ENCODE peak calls at places on chromosome 12, in ten cellular contexts. One of them, this sample, is unnamed.
A peak's percentile ranks its signal among the peaks of the same experiment; 100 is the strongest.

GRCh38 chr12:116164976-116165425 is 112.5 kb downstream of the MED13L start:
- DNase-seq in activated T-cell treated with anti-CD3 and anti-CD28 coated beads, Interleukin-2, amount 50 U/mL, for 48 hours: no peak
- DNase-seq in mucosa of gallbladder: no peak
- DNase-seq in NCI-H1694: no peak
- DNase-seq in hypothalamus: no peak
- DNase-seq in HCT116: peak; percentile 44
- DNase-seq in stimulated activated CD4-positive, alpha-beta T cell treated with anti-CD3 and anti-CD28 coated beads, Interleukin-4, amount 100 ng/mL, for 4 hours: no peak
- DNase-seq in KG1: no peak
- DNase-seq in CD4-positive, alpha-beta memory T cell: no peak
- DNase-seq in Ammon's horn: no peak
- DNase-seq in this sample: no peak

GRCh38 chr12:70549340-70550179 is 87.7 kb downstream of the PTPRB start:
- DNase-seq in CD4-positive, alpha-beta memory T cell: no peak
- DNase-seq in mucosa of gallbladder: no peak
- DNase-seq in NCI-H1694: no peak
- DNase-seq in HCT116: no peak
- DNase-seq in KG1: no peak
- DNase-seq in activated T-cell treated with anti-CD3 and anti-CD28 coated beads, Interleukin-2, amount 50 U/mL, for 48 hours: no peak
- DNase-seq in Ammon's horn: no peak
- DNase-seq in stimulated activated CD4-positive, alpha-beta T cell treated with anti-CD3 and anti-CD28 coated beads, Interleukin-4, amount 100 ng/mL, for 4 hours: no peak
- DNase-seq in hypothalamus: no peak
- DNase-seq in this sample: no peak

GRCh38 chr12:126899926-126900792 is 1366.8 kb upstream of the TMEM132C start:
- DNase-seq in CD4-positive, alpha-beta memory T cell: no peak
- DNase-seq in KG1: no peak
- DNase-seq in Ammon's horn: no peak
- DNase-seq in hypothalamus: no peak
- DNase-seq in HCT116: no peak
- DNase-seq in stimulated activated CD4-positive, alpha-beta T cell treated with anti-CD3 and anti-CD28 coated beads, Interleukin-4, amount 100 ng/mL, for 4 hours: no peak
- DNase-seq in activated T-cell treated with anti-CD3 and anti-CD28 coated beads, Interleukin-2, amount 50 U/mL, for 48 hours: no peak
- DNase-seq in mucosa of gallbladder: no peak
- DNase-seq in NCI-H1694: no peak
- DNase-seq in this sample: no peak

GRCh38 chr12:76240281-76240680 is 107.9 kb downstream of the BBS10 start:
- DNase-seq in KG1: no peak
- DNase-seq in CD4-positive, alpha-beta memory T cell: no peak
- DNase-seq in mucosa of gallbladder: no peak
- DNase-seq in HCT116: no peak
- DNase-seq in hypothalamus: no peak
- DNase-seq in activated T-cell treated with anti-CD3 and anti-CD28 coated beads, Interleukin-2, amount 50 U/mL, for 48 hours: no peak
- DNase-seq in Ammon's horn: no peak
- DNase-seq in stimulated activated CD4-positive, alpha-beta T cell treated with anti-CD3 and anti-CD28 coated beads, Interleukin-4, amount 100 ng/mL, for 4 hours: no peak
- DNase-seq in NCI-H1694: no peak
- DNase-seq in this sample: no peak

GRCh38 chr12:53325539-53326061 is 4.2 kb upstream of the AAAS start:
- DNase-seq in CD4-positive, alpha-beta memory T cell: no peak
- DNase-seq in activated T-cell treated with anti-CD3 and anti-CD28 coated beads, Interleukin-2, amount 50 U/mL, for 48 hours: peak; percentile 56
- DNase-seq in Ammon's horn: peak; percentile 91
- DNase-seq in mucosa of gallbladder: peak; percentile 14
- DNase-seq in hypothalamus: peak; percentile 90
- DNase-seq in NCI-H1694: no peak
- DNase-seq in HCT116: no peak
- DNase-seq in stimulated activated CD4-positive, alpha-beta T cell treated with anti-CD3 and anti-CD28 coated beads, Interleukin-4, amount 100 ng/mL, for 4 hours: no peak
- DNase-seq in KG1: no peak
- DNase-seq in this sample: no peak

GRCh38 chr12:62767506-62767905 is 167.4 kb downstream of the PPM1H start:
- DNase-seq in CD4-positive, alpha-beta memory T cell: no peak
- DNase-seq in KG1: no peak
- DNase-seq in NCI-H1694: no peak
- DNase-seq in activated T-cell treated with anti-CD3 and anti-CD28 coated beads, Interleukin-2, amount 50 U/mL, for 48 hours: no peak
- DNase-seq in HCT116: no peak
- DNase-seq in hypothalamus: no peak
- DNase-seq in stimulated activated CD4-positive, alpha-beta T cell treated with anti-CD3 and anti-CD28 coated beads, Interleukin-4, amount 100 ng/mL, for 4 hours: no peak
- DNase-seq in Ammon's horn: peak; percentile 38
- DNase-seq in mucosa of gallbladder: no peak
- DNase-seq in this sample: no peak

GRCh38 chr12:124122722-124123121 is 149.7 kb downstream of the ZNF664 start:
- DNase-seq in hypothalamus: no peak
- DNase-seq in stimulated activated CD4-positive, alpha-beta T cell treated with anti-CD3 and anti-CD28 coated beads, Interleukin-4, amount 100 ng/mL, for 4 hours: no peak
- DNase-seq in NCI-H1694: no peak
- DNase-seq in mucosa of gallbladder: no peak
- DNase-seq in HCT116: no peak
- DNase-seq in activated T-cell treated with anti-CD3 and anti-CD28 coated beads, Interleukin-2, amount 50 U/mL, for 48 hours: no peak
- DNase-seq in KG1: no peak
- DNase-seq in Ammon's horn: no peak
- DNase-seq in CD4-positive, alpha-beta memory T cell: no peak
- DNase-seq in this sample: no peak

GRCh38 chr12:47276253-47277070 is 196.7 kb upstream of the AMIGO2 start:
- DNase-seq in KG1: no peak
- DNase-seq in CD4-positive, alpha-beta memory T cell: peak; percentile 85
- DNase-seq in HCT116: no peak
- DNase-seq in NCI-H1694: no peak
- DNase-seq in mucosa of gallbladder: peak; percentile 70
- DNase-seq in hypothalamus: no peak
- DNase-seq in stimulated activated CD4-positive, alpha-beta T cell treated with anti-CD3 and anti-CD28 coated beads, Interleukin-4, amount 100 ng/mL, for 4 hours: peak; percentile 59
- DNase-seq in Ammon's horn: peak; percentile 33
- DNase-seq in activated T-cell treated with anti-CD3 and anti-CD28 coated beads, Interleukin-2, amount 50 U/mL, for 48 hours: peak; percentile 53
- DNase-seq in this sample: peak; percentile 64

GRCh38 chr12:34288963-34289345 is 266.7 kb downstream of the ALG10 start:
- DNase-seq in NCI-H1694: no peak
- DNase-seq in activated T-cell treated with anti-CD3 and anti-CD28 coated beads, Interleukin-2, amount 50 U/mL, for 48 hours: no peak
- DNase-seq in hypothalamus: no peak
- DNase-seq in CD4-positive, alpha-beta memory T cell: no peak
- DNase-seq in Ammon's horn: no peak
- DNase-seq in HCT116: no peak
- DNase-seq in mucosa of gallbladder: no peak
- DNase-seq in KG1: no peak
- DNase-seq in stimulated activated CD4-positive, alpha-beta T cell treated with anti-CD3 and anti-CD28 coated beads, Interleukin-4, amount 100 ng/mL, for 4 hours: no peak
- DNase-seq in this sample: peak; percentile 18

GRCh38 chr12:131471946-131472732 is 238.8 kb upstream of the SFSWAP start:
- DNase-seq in Ammon's horn: no peak
- DNase-seq in KG1: no peak
- DNase-seq in stimulated activated CD4-positive, alpha-beta T cell treated with anti-CD3 and anti-CD28 coated beads, Interleukin-4, amount 100 ng/mL, for 4 hours: no peak
- DNase-seq in NCI-H1694: no peak
- DNase-seq in CD4-positive, alpha-beta memory T cell: no peak
- DNase-seq in HCT116: no peak
- DNase-seq in hypothalamus: no peak
- DNase-seq in activated T-cell treated with anti-CD3 and anti-CD28 coated beads, Interleukin-2, amount 50 U/mL, for 48 hours: no peak
- DNase-seq in mucosa of gallbladder: no peak
- DNase-seq in this sample: no peak

GRCh38 chr12:76195920-76196319 is 111.4 kb upstream of the NAP1L1 start:
- DNase-seq in HCT116: no peak
- DNase-seq in Ammon's horn: no peak
- DNase-seq in stimulated activated CD4-positive, alpha-beta T cell treated with anti-CD3 and anti-CD28 coated beads, Interleukin-4, amount 100 ng/mL, for 4 hours: no peak
- DNase-seq in KG1: no peak
- DNase-seq in hypothalamus: no peak
- DNase-seq in activated T-cell treated with anti-CD3 and anti-CD28 coated beads, Interleukin-2, amount 50 U/mL, for 48 hours: no peak
- DNase-seq in NCI-H1694: no peak
- DNase-seq in CD4-positive, alpha-beta memory T cell: no peak
- DNase-seq in mucosa of gallbladder: no peak
- DNase-seq in this sample: no peak

GRCh38 chr12:65764325-65764724 is 60.0 kb upstream of the HMGA2 start:
- DNase-seq in Ammon's horn: no peak
- DNase-seq in mucosa of gallbladder: no peak
- DNase-seq in HCT116: no peak
- DNase-seq in activated T-cell treated with anti-CD3 and anti-CD28 coated beads, Interleukin-2, amount 50 U/mL, for 48 hours: no peak
- DNase-seq in KG1: no peak
- DNase-seq in stimulated activated CD4-positive, alpha-beta T cell treated with anti-CD3 and anti-CD28 coated beads, Interleukin-4, amount 100 ng/mL, for 4 hours: no peak
- DNase-seq in CD4-positive, alpha-beta memory T cell: no peak
- DNase-seq in NCI-H1694: no peak
- DNase-seq in hypothalamus: no peak
- DNase-seq in this sample: no peak

GRCh38 chr12:21541773-21542172 is 15.7 kb downstream of the SPX start:
- DNase-seq in hypothalamus: no peak
- DNase-seq in mucosa of gallbladder: no peak
- DNase-seq in activated T-cell treated with anti-CD3 and anti-CD28 coated beads, Interleukin-2, amount 50 U/mL, for 48 hours: no peak
- DNase-seq in CD4-positive, alpha-beta memory T cell: no peak
- DNase-seq in KG1: no peak
- DNase-seq in NCI-H1694: no peak
- DNase-seq in Ammon's horn: no peak
- DNase-seq in stimulated activated CD4-positive, alpha-beta T cell treated with anti-CD3 and anti-CD28 coated beads, Interleukin-4, amount 100 ng/mL, for 4 hours: no peak
- DNase-seq in HCT116: no peak
- DNase-seq in this sample: no peak

GRCh38 chr12:7351177-7351576 is 47.3 kb downstream of the ACSM4 start:
- DNase-seq in hypothalamus: no peak
- DNase-seq in NCI-H1694: no peak
- DNase-seq in mucosa of gallbladder: no peak
- DNase-seq in KG1: no peak
- DNase-seq in HCT116: no peak
- DNase-seq in stimulated activated CD4-positive, alpha-beta T cell treated with anti-CD3 and anti-CD28 coated beads, Interleukin-4, amount 100 ng/mL, for 4 hours: no peak
- DNase-seq in CD4-positive, alpha-beta memory T cell: no peak
- DNase-seq in activated T-cell treated with anti-CD3 and anti-CD28 coated beads, Interleukin-2, amount 50 U/mL, for 48 hours: no peak
- DNase-seq in Ammon's horn: no peak
- DNase-seq in this sample: no peak

GRCh38 chr12:113305281-113305856 is 29.5 kb downstream of the SLC8B1 start:
- DNase-seq in Ammon's horn: peak; percentile 32
- DNase-seq in KG1: no peak
- DNase-seq in activated T-cell treated with anti-CD3 and anti-CD28 coated beads, Interleukin-2, amount 50 U/mL, for 48 hours: no peak
- DNase-seq in NCI-H1694: peak; percentile 68
- DNase-seq in stimulated activated CD4-positive, alpha-beta T cell treated with anti-CD3 and anti-CD28 coated beads, Interleukin-4, amount 100 ng/mL, for 4 hours: no peak
- DNase-seq in HCT116: no peak
- DNase-seq in CD4-positive, alpha-beta memory T cell: no peak
- DNase-seq in mucosa of gallbladder: no peak
- DNase-seq in hypothalamus: no peak
- DNase-seq in this sample: no peak

GRCh38 chr12:131536337-131536736 is 174.6 kb upstream of the SFSWAP start:
- DNase-seq in Ammon's horn: no peak
- DNase-seq in activated T-cell treated with anti-CD3 and anti-CD28 coated beads, Interleukin-2, amount 50 U/mL, for 48 hours: peak; percentile 44
- DNase-seq in stimulated activated CD4-positive, alpha-beta T cell treated with anti-CD3 and anti-CD28 coated beads, Interleukin-4, amount 100 ng/mL, for 4 hours: peak; percentile 46
- DNase-seq in mucosa of gallbladder: no peak
- DNase-seq in CD4-positive, alpha-beta memory T cell: peak; percentile 71
- DNase-seq in hypothalamus: no peak
- DNase-seq in KG1: no peak
- DNase-seq in NCI-H1694: no peak
- DNase-seq in HCT116: no peak
- DNase-seq in this sample: no peak

GRCh38 chr12:19994970-19995369 is 373.4 kb upstream of the PDE3A start:
- DNase-seq in stimulated activated CD4-positive, alpha-beta T cell treated with anti-CD3 and anti-CD28 coated beads, Interleukin-4, amount 100 ng/mL, for 4 hours: no peak
- DNase-seq in Ammon's horn: no peak
- DNase-seq in CD4-positive, alpha-beta memory T cell: no peak
- DNase-seq in activated T-cell treated with anti-CD3 and anti-CD28 coated beads, Interleukin-2, amount 50 U/mL, for 48 hours: no peak
- DNase-seq in hypothalamus: no peak
- DNase-seq in KG1: no peak
- DNase-seq in mucosa of gallbladder: no peak
- DNase-seq in NCI-H1694: no peak
- DNase-seq in HCT116: no peak
- DNase-seq in this sample: no peak

GRCh38 chr12:1488908-1489381 is 105.4 kb downstream of the FBXL14 start:
- DNase-seq in CD4-positive, alpha-beta memory T cell: no peak
- DNase-seq in mucosa of gallbladder: no peak
- DNase-seq in NCI-H1694: no peak
- DNase-seq in hypothalamus: no peak
- DNase-seq in Ammon's horn: no peak
- DNase-seq in activated T-cell treated with anti-CD3 and anti-CD28 coated beads, Interleukin-2, amount 50 U/mL, for 48 hours: peak; percentile 29
- DNase-seq in stimulated activated CD4-positive, alpha-beta T cell treated with anti-CD3 and anti-CD28 coated beads, Interleukin-4, amount 100 ng/mL, for 4 hours: peak; percentile 11
- DNase-seq in KG1: no peak
- DNase-seq in HCT116: no peak
- DNase-seq in this sample: no peak

GRCh38 chr12:127655691-127656090 is 611.3 kb upstream of the TMEM132C start:
- DNase-seq in activated T-cell treated with anti-CD3 and anti-CD28 coated beads, Interleukin-2, amount 50 U/mL, for 48 hours: no peak
- DNase-seq in Ammon's horn: no peak
- DNase-seq in stimulated activated CD4-positive, alpha-beta T cell treated with anti-CD3 and anti-CD28 coated beads, Interleukin-4, amount 100 ng/mL, for 4 hours: no peak
- DNase-seq in HCT116: no peak
- DNase-seq in mucosa of gallbladder: no peak
- DNase-seq in CD4-positive, alpha-beta memory T cell: no peak
- DNase-seq in NCI-H1694: no peak
- DNase-seq in hypothalamus: no peak
- DNase-seq in KG1: no peak
- DNase-seq in this sample: no peak

GRCh38 chr12:51349026-51349425 is 2.5 kb upstream of the CELA1 start:
- DNase-seq in activated T-cell treated with anti-CD3 and anti-CD28 coated beads, Interleukin-2, amount 50 U/mL, for 48 hours: no peak
- DNase-seq in NCI-H1694: no peak
- DNase-seq in CD4-positive, alpha-beta memory T cell: no peak
- DNase-seq in KG1: no peak
- DNase-seq in mucosa of gallbladder: no peak
- DNase-seq in HCT116: no peak
- DNase-seq in hypothalamus: no peak
- DNase-seq in Ammon's horn: no peak
- DNase-seq in stimulated activated CD4-positive, alpha-beta T cell treated with anti-CD3 and anti-CD28 coated beads, Interleukin-4, amount 100 ng/mL, for 4 hours: no peak
- DNase-seq in this sample: no peak

GRCh38 chr12:49057888-49058287 is 2.7 kb downstream of the KMT2D start:
- DNase-seq in Ammon's horn: no peak
- DNase-seq in activated T-cell treated with anti-CD3 and anti-CD28 coated beads, Interleukin-2, amount 50 U/mL, for 48 hours: no peak
- DNase-seq in KG1: no peak
- DNase-seq in hypothalamus: no peak
- DNase-seq in mucosa of gallbladder: no peak
- DNase-seq in CD4-positive, alpha-beta memory T cell: no peak
- DNase-seq in stimulated activated CD4-positive, alpha-beta T cell treated with anti-CD3 and anti-CD28 coated beads, Interleukin-4, amount 100 ng/mL, for 4 hours: no peak
- DNase-seq in HCT116: no peak
- DNase-seq in NCI-H1694: no peak
- DNase-seq in this sample: no peak

GRCh38 chr12:104002686-104003085 is 37.0 kb downstream of the TDG start:
- DNase-seq in activated T-cell treated with anti-CD3 and anti-CD28 coated beads, Interleukin-2, amount 50 U/mL, for 48 hours: no peak
- DNase-seq in stimulated activated CD4-positive, alpha-beta T cell treated with anti-CD3 and anti-CD28 coated beads, Interleukin-4, amount 100 ng/mL, for 4 hours: no peak
- DNase-seq in CD4-positive, alpha-beta memory T cell: no peak
- DNase-seq in KG1: no peak
- DNase-seq in NCI-H1694: no peak
- DNase-seq in Ammon's horn: no peak
- DNase-seq in hypothalamus: no peak
- DNase-seq in mucosa of gallbladder: no peak
- DNase-seq in HCT116: no peak
- DNase-seq in this sample: no peak

GRCh38 chr12:38956337-38956736 is 50.9 kb upstream of the CPNE8 start:
- DNase-seq in NCI-H1694: no peak
- DNase-seq in CD4-positive, alpha-beta memory T cell: no peak
- DNase-seq in stimulated activated CD4-positive, alpha-beta T cell treated with anti-CD3 and anti-CD28 coated beads, Interleukin-4, amount 100 ng/mL, for 4 hours: no peak
- DNase-seq in mucosa of gallbladder: no peak
- DNase-seq in activated T-cell treated with anti-CD3 and anti-CD28 coated beads, Interleukin-2, amount 50 U/mL, for 48 hours: no peak
- DNase-seq in HCT116: no peak
- DNase-seq in hypothalamus: no peak
- DNase-seq in KG1: no peak
- DNase-seq in Ammon's horn: no peak
- DNase-seq in this sample: no peak

GRCh38 chr12:78146365-78146772 is 315.7 kb downstream of the NAV3 start:
- DNase-seq in KG1: peak; percentile 5
- DNase-seq in CD4-positive, alpha-beta memory T cell: no peak
- DNase-seq in Ammon's horn: peak; percentile 54
- DNase-seq in mucosa of gallbladder: no peak
- DNase-seq in NCI-H1694: peak; percentile 16
- DNase-seq in stimulated activated CD4-positive, alpha-beta T cell treated with anti-CD3 and anti-CD28 coated beads, Interleukin-4, amount 100 ng/mL, for 4 hours: no peak
- DNase-seq in HCT116: peak; percentile 27
- DNase-seq in hypothalamus: no peak
- DNase-seq in activated T-cell treated with anti-CD3 and anti-CD28 coated beads, Interleukin-2, amount 50 U/mL, for 48 hours: no peak
- DNase-seq in this sample: no peak

GRCh38 chr12:89838846-89839245 is 130.2 kb upstream of the ATP2B1 start:
- DNase-seq in KG1: no peak
- DNase-seq in HCT116: no peak
- DNase-seq in Ammon's horn: no peak
- DNase-seq in mucosa of gallbladder: no peak
- DNase-seq in stimulated activated CD4-positive, alpha-beta T cell treated with anti-CD3 and anti-CD28 coated beads, Interleukin-4, amount 100 ng/mL, for 4 hours: no peak
- DNase-seq in NCI-H1694: no peak
- DNase-seq in hypothalamus: no peak
- DNase-seq in activated T-cell treated with anti-CD3 and anti-CD28 coated beads, Interleukin-2, amount 50 U/mL, for 48 hours: no peak
- DNase-seq in CD4-positive, alpha-beta memory T cell: no peak
- DNase-seq in this sample: no peak

GRCh38 chr12:58711968-58712367 is 208.3 kb downstream of the LRIG3 start:
- DNase-seq in HCT116: no peak
- DNase-seq in Ammon's horn: no peak
- DNase-seq in KG1: no peak
- DNase-seq in hypothalamus: no peak
- DNase-seq in stimulated activated CD4-positive, alpha-beta T cell treated with anti-CD3 and anti-CD28 coated beads, Interleukin-4, amount 100 ng/mL, for 4 hours: no peak
- DNase-seq in CD4-positive, alpha-beta memory T cell: no peak
- DNase-seq in NCI-H1694: no peak
- DNase-seq in activated T-cell treated with anti-CD3 and anti-CD28 coated beads, Interleukin-2, amount 50 U/mL, for 48 hours: no peak
- DNase-seq in mucosa of gallbladder: no peak
- DNase-seq in this sample: no peak

GRCh38 chr12:53344824-53345485 is 8.8 kb upstream of the SP7 start:
- DNase-seq in HCT116: no peak
- DNase-seq in CD4-positive, alpha-beta memory T cell: peak; percentile 65
- DNase-seq in Ammon's horn: peak; percentile 86
- DNase-seq in activated T-cell treated with anti-CD3 and anti-CD28 coated beads, Interleukin-2, amount 50 U/mL, for 48 hours: peak; percentile 85
- DNase-seq in hypothalamus: peak; percentile 70
- DNase-seq in NCI-H1694: peak; percentile 9
- DNase-seq in stimulated activated CD4-positive, alpha-beta T cell treated with anti-CD3 and anti-CD28 coated beads, Interleukin-4, amount 100 ng/mL, for 4 hours: peak; percentile 64
- DNase-seq in KG1: peak; percentile 13
- DNase-seq in mucosa of gallbladder: peak; percentile 69
- DNase-seq in this sample: no peak

GRCh38 chr12:64608901-64609542 is 1.3 kb upstream of the RASSF3 start:
- DNase-seq in Ammon's horn: peak; percentile 29
- DNase-seq in NCI-H1694: no peak
- DNase-seq in CD4-positive, alpha-beta memory T cell: peak; percentile 74
- DNase-seq in stimulated activated CD4-positive, alpha-beta T cell treated with anti-CD3 and anti-CD28 coated beads, Interleukin-4, amount 100 ng/mL, for 4 hours: peak; percentile 37
- DNase-seq in hypothalamus: no peak
- DNase-seq in KG1: no peak
- DNase-seq in HCT116: peak; percentile 81
- DNase-seq in activated T-cell treated with anti-CD3 and anti-CD28 coated beads, Interleukin-2, amount 50 U/mL, for 48 hours: peak; percentile 68
- DNase-seq in mucosa of gallbladder: peak; percentile 40
- DNase-seq in this sample: no peak

This sample was measured in RWPE2.